ENCODE peak calls at places on chromosome 16, in seven cellular contexts. G is body of pancreas, H is small intestine, I is thoracic aorta, T is IMR-90, B is adrenal gland, C is tibial nerve. X is an unnamed sample. For H3K9me3, the result is how much of the 10 kb centered on the place peaks cover.

GRCh38 chr16:64047207-64047606 is 1074.7 kb downstream of the CDH11 start:
- DNase-seq in I (no peak), B (no peak), T (no peak), G (no peak), C (no peak), H (no peak), X (no peak)

GRCh38 chr16:89573826-89574680 is 1.5 kb upstream of the CPNE7 start:
- DNase-seq in H (no peak), G (no peak), C (no peak), I (no peak), T (no peak), B (no peak), X (no peak)

GRCh38 chr16:17346774-17347569 is 123.8 kb downstream of the XYLT1 start:
- DNase-seq in B (no peak), I (no peak), T (no peak), G (no peak), C (no peak), H (peak), X (no peak)

GRCh38 chr16:86510465-86511261 is at the start of gene FOXF1:
- DNase-seq in T (peak), G (no peak), C (no peak), H (no peak), I (no peak), B (no peak), X (no peak)

GRCh38 chr16:47049901-47050583 is 76.6 kb upstream of the DNAJA2 start:
- DNase-seq in H (no peak), I (no peak), B (no peak), G (no peak), C (no peak), T (no peak), X (no peak)

GRCh38 chr16:89099905-89100304 is 6.3 kb downstream of the ACSF3 start:
- DNase-seq in C (no peak), H (peak), G (no peak), I (no peak), T (no peak), B (peak), X (no peak)

GRCh38 chr16:49708491-49708890 is 147.4 kb downstream of the ZNF423 start:
- DNase-seq in B (no peak), G (no peak), I (no peak), T (no peak), C (no peak), H (no peak), X (no peak)

GRCh38 chr16:31301708-31302400 is 42.1 kb downstream of the ITGAM start:
- DNase-seq in H (peak), T (no peak), I (no peak), C (no peak), G (no peak), B (no peak), X (no peak)

GRCh38 chr16:49734330-49734729 is 121.6 kb downstream of the ZNF423 start:
- DNase-seq in B (no peak), T (no peak), C (no peak), H (no peak), G (no peak), I (no peak), X (no peak)

GRCh38 chr16:56999409-57000270 is 10.3 kb downstream of the NLRC5 start:
- DNase-seq in H (no peak), I (no peak), G (no peak), T (no peak), C (no peak), B (no peak), X (peak)

GRCh38 chr16:3950343-3951193 is 70.1 kb upstream of the CREBBP start:
- DNase-seq in C (peak), G (peak), I (peak), H (peak), T (peak), B (peak), X (no peak)

GRCh38 chr16:70635356-70636016 is 10.9 kb upstream of the IL34 start:
- DNase-seq in I (no peak), C (peak), H (no peak), T (peak), G (no peak), B (no peak), X (no peak)

GRCh38 chr16:85286970-85287814 is 174.9 kb upstream of the CIBAR2 start:
- DNase-seq in H (no peak), B (no peak), C (peak), G (no peak), I (peak), T (peak), X (no peak)

GRCh38 chr16:7344806-7345416 is 12.3 kb downstream of the RBFOX1 start:
- DNase-seq in H (no peak), T (no peak), C (no peak), B (no peak), G (no peak), I (no peak), X (no peak)

GRCh38 chr16:2856061-2856670 is 1.8 kb downstream of the PRSS22 start:
- DNase-seq in T (no peak), B (no peak), C (no peak), G (peak), H (no peak), I (no peak), X (no peak)

GRCh38 chr16:27238591-27238990 is 30.0 kb downstream of the NSMCE1 start:
- DNase-seq in G (no peak), I (no peak), C (no peak), B (no peak), H (no peak), T (no peak), X (no peak)

GRCh38 chr16:81367821-81368220 is 53.1 kb downstream of the GAN start:
- DNase-seq in I (no peak), C (no peak), B (no peak), T (no peak), G (no peak), H (no peak), X (no peak)

GRCh38 chr16:7653746-7654145 is 321.1 kb downstream of the RBFOX1 start:
- DNase-seq in B (no peak), H (no peak), C (no peak), I (no peak), T (no peak), G (no peak), X (no peak)

GRCh38 chr16:66315210-66315825 is 51.2 kb upstream of the CDH5 start:
- DNase-seq in G (peak), T (peak), B (peak), I (peak), H (peak), C (peak), X (peak)

GRCh38 chr16:87543436-87544191 is 50.8 kb upstream of the ZCCHC14 start:
- DNase-seq in T (no peak), H (no peak), C (no peak), I (no peak), G (no peak), B (no peak), X (no peak)

GRCh38 chr16:49085689-49086088 is 195.9 kb downstream of the CBLN1 start:
- DNase-seq in H (no peak), B (no peak), G (no peak), T (peak), C (no peak), I (no peak), X (no peak)

DNA sequence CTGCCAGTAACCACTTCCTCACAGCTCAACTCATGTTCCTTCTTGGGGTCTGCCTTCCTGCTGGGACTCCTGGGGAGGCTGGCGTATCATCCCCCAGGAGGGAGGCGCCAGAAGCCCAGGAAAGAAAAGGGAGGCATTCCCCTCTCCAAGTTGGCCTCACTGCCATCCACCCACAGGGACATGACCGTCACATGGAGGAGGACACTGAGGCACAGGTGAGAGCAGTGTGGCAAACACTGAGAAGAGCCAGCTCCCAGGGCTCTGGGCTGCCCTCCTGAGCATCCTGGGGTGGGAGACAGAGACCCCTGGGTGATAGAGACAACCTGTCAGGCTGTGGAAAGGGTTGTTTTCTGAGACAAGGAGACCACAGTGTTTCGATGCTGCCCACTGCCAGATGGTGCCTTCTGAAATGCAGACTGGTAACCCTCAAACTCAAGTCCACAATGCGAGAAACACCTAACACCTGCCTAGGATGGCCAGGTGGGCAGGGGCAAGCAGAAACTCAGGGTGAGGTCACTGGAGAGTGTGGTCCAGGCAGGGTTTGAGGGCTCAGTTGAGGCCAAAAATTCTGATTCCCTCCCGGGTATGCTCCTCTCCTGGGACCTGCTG is 1722.1 kb downstream of the TP53TG3F start:
- DNase-seq in T (no peak), C (no peak), G (no peak), H (no peak), B (no peak), I (no peak), X (no peak)
- H3K9me3 ChIP-seq in T (under half), C (under half), G (under half), H (under half), B (under half), I (under half), X (under half)

GRCh38 chr16:59686405-59686804 is 952.3 kb upstream of the GOT2 start:
- DNase-seq in I (no peak), G (no peak), H (no peak), B (no peak), C (no peak), T (no peak), X (no peak)
- H3K9me3 ChIP-seq in I (under half), G (under half), H (under half), B (under half), C (under half), T (under half), X (under half)

DNA sequence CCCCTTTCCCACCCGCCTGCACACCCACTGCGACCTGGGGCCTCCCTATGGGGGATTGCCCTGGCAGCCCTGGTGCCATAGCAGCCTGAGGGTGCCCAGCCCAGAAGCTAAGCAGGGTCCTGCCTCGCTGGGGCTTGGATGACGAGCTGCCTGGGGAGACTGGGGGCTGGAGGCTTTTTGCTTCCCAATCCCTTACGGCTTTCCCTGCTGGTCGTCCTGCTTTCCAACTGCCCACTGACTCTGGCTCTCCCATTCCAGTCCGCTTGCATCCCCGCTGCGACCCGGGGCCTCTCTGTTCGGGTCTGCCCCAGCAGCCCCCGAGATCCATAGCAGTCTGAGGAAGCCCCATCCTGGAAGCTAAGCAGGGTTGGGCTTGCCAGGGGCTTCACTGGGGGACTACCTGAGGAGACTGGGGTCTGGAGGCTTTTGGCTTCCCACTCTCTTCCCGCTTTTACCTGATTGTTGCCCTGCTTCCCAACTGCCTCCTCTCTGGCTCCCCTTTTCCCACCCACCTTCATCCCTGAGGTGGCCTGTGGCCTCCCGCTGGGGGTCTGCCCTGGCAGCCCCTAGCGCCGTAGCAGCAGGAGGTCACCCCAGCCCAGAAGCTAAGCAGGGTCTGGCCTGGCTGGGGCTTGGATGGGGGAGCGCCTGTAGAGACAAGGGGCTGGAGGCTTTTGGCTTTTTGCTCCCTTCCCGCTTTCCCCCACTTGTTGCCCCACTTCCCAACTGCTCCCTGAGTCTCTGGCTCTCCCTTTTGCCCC is 2292.8 kb downstream of the TP53TG3F start:
- DNase-seq in B (no peak), G (no peak), I (no peak), H (no peak), C (no peak), T (no peak), X (no peak)
- H3K9me3 ChIP-seq in B (under half), G (under half), I (under half), H (under half), C (under half), T (half or more), X (under half)

DNA sequence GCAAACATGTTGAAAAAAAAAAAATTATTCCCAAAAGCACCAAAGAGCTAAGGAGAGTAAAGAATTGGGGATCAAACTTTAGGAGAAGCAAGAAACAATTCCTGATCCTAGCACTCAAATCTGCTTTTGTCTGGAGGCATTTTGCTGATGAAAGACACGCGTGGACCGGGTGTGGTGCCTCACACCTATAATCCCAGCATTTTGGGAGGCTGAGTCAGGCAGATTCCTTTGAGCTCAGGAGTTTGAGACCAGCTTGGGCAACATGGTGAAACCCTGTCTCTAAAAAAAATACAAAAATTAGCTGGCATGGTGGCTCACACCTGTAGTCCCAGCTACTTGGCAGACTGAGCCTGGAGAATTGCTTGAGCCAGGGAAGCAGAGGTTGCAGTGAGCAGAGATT is 35.4 kb downstream of the ZFP90 start:
- DNase-seq in H (no peak), B (no peak), I (no peak), T (no peak), C (no peak), G (no peak), X (no peak)
- H3K9me3 ChIP-seq in H (under half), B (under half), I (half or more), T (half or more), C (half or more), G (under half), X (under half)

GRCh38 chr16:35748621-35749252 is 2289.3 kb downstream of the TP53TG3F start:
- DNase-seq in H (no peak), G (no peak), C (no peak), I (no peak), T (no peak), B (no peak), X (no peak)
- H3K9me3 ChIP-seq in H (under half), G (under half), C (under half), I (under half), T (half or more), B (under half), X (under half)

X was measured in T-helper 17 cell.